ENCODE peak calls at places on chromosome X, in ten cellular contexts. V, U, A, H, N, C, Z, L, E and W are unnamed samples.

GRCh38 chrX:121579016-121579760 is 531.8 kb downstream of the GLUD2 start:
- DNase-seq in V (no peak), U (peak), A (no peak), H (no peak), N (peak), C (no peak), Z (peak), L (peak), E (peak), W (peak)

GRCh38 chrX:63506320-63506719 is 155.2 kb upstream of the SPIN4 start:
- DNase-seq in V (no peak), U (peak), A (no peak), H (no peak), N (peak), C (no peak), Z (no peak), L (peak), E (peak), W (peak)

GRCh38 chrX:23786268-23786815 is 3.4 kb downstream of the SAT1 start:
- DNase-seq in V (no peak), U (no peak), A (no peak), H (no peak), N (peak), C (peak), Z (no peak), L (peak), E (no peak), W (peak)

GRCh38 chrX:53288173-53288572 is 6.8 kb upstream of the IQSEC2 start:
- DNase-seq in V (peak), U (no peak), A (no peak), H (peak), N (no peak), C (no peak), Z (no peak), L (no peak), E (peak), W (peak)

GRCh38 chrX:139049455-139049854 is 337.9 kb upstream of the FGF13 start:
- DNase-seq in V (no peak), U (no peak), A (no peak), H (no peak), N (no peak), C (no peak), Z (no peak), L (no peak), E (no peak), W (no peak)

GRCh38 chrX:46770817-46771163 is 11.9 kb upstream of the SLC9A7 start:
- DNase-seq in V (no peak), U (no peak), A (no peak), H (no peak), N (peak), C (no peak), Z (no peak), L (no peak), E (no peak), W (peak)

GRCh38 chrX:12421918-12422317 is 283.6 kb downstream of the FRMPD4 start:
- DNase-seq in V (no peak), U (no peak), A (no peak), H (no peak), N (no peak), C (no peak), Z (no peak), L (no peak), E (no peak), W (no peak)

GRCh38 chrX:71366674-71367256 is 608 bp downstream of the TAF1 start:
- DNase-seq in V (peak), U (peak), A (peak), H (peak), N (peak), C (peak), Z (no peak), L (peak), E (peak), W (peak)

GRCh38 chrX:16517206-16517605 is 132.8 kb upstream of the S100G start:
- DNase-seq in V (no peak), U (no peak), A (no peak), H (no peak), N (peak), C (no peak), Z (no peak), L (no peak), E (no peak), W (no peak)

GRCh38 chrX:41863343-41864203 is 59.8 kb downstream of the CASK start:
- DNase-seq in V (no peak), U (peak), A (no peak), H (no peak), N (no peak), C (no peak), Z (no peak), L (no peak), E (no peak), W (no peak)

GRCh38 chrX:49884290-49884862 is 5.1 kb downstream of the USP27X start:
- DNase-seq in V (peak), U (peak), A (peak), H (peak), N (peak), C (peak), Z (peak), L (peak), E (peak), W (peak)

GRCh38 chrX:96770315-96770714 is 85.7 kb downstream of the DIAPH2 start:
- DNase-seq in V (no peak), U (peak), A (no peak), H (no peak), N (peak), C (no peak), Z (no peak), L (peak), E (peak), W (peak)

GRCh38 chrX:44747317-44747716 is 96.5 kb upstream of the DUSP21 start:
- DNase-seq in V (no peak), U (no peak), A (no peak), H (no peak), N (peak), C (no peak), Z (no peak), L (no peak), E (no peak), W (no peak)

GRCh38 chrX:68832516-68833447 is 4.0 kb downstream of the EFNB1 start:
- DNase-seq in V (no peak), U (no peak), A (no peak), H (no peak), N (no peak), C (no peak), Z (no peak), L (no peak), E (no peak), W (no peak)

GRCh38 chrX:39836802-39837420 is 260.8 kb downstream of the BCOR start:
- DNase-seq in V (no peak), U (no peak), A (no peak), H (no peak), N (no peak), C (no peak), Z (no peak), L (no peak), E (no peak), W (no peak)

GRCh38 chrX:118347131-118347530 is 1.2 kb downstream of the WDR44 start:
- DNase-seq in V (no peak), U (no peak), A (no peak), H (no peak), N (peak), C (no peak), Z (no peak), L (peak), E (peak), W (peak)

GRCh38 chrX:40759374-40759773 is 24.0 kb upstream of the MED14 start:
- DNase-seq in V (no peak), U (no peak), A (no peak), H (no peak), N (no peak), C (no peak), Z (no peak), L (no peak), E (no peak), W (no peak)

GRCh38 chrX:151966236-151966635 is 8.2 kb downstream of the GABRE start:
- DNase-seq in V (no peak), U (no peak), A (no peak), H (no peak), N (peak), C (no peak), Z (no peak), L (no peak), E (no peak), W (no peak)

GRCh38 chrX:154366666-154367055 is 7.8 kb downstream of the FLNA start:
- DNase-seq in V (no peak), U (no peak), A (no peak), H (no peak), N (no peak), C (no peak), Z (no peak), L (no peak), E (no peak), W (no peak)

GRCh38 chrX:110167952-110168451 is 149.9 kb downstream of the AMMECR1 start:
- DNase-seq in V (peak), U (peak), A (peak), H (no peak), N (peak), C (peak), Z (no peak), L (no peak), E (peak), W (no peak)

GRCh38 chrX:113422323-113422722 is 581.7 kb upstream of the AMOT start:
- DNase-seq in V (no peak), U (no peak), A (no peak), H (no peak), N (no peak), C (no peak), Z (no peak), L (no peak), E (no peak), W (no peak)

GRCh38 chrX:119503484-119503861 is 35.2 kb downstream of the SLC25A5 start:
- DNase-seq in V (no peak), U (no peak), A (peak), H (no peak), N (peak), C (no peak), Z (peak), L (peak), E (no peak), W (peak)

GRCh38 chrX:21723097-21723496 is 34.8 kb downstream of the SMPX start:
- DNase-seq in V (no peak), U (no peak), A (no peak), H (no peak), N (no peak), C (no peak), Z (no peak), L (peak), E (peak), W (no peak)

GRCh38 chrX:139924696-139925094 is 8.2 kb downstream of the ATP11C start:
- DNase-seq in V (no peak), U (no peak), A (no peak), H (no peak), N (no peak), C (no peak), Z (no peak), L (no peak), E (no peak), W (no peak)

GRCh38 chrX:149314031-149314430 is 191.1 kb downstream of the IDS start:
- DNase-seq in V (no peak), U (no peak), A (no peak), H (no peak), N (peak), C (no peak), Z (no peak), L (no peak), E (no peak), W (peak)

GRCh38 chrX:78886550-78886949 is 58.6 kb upstream of the P2RY10 start:
- DNase-seq in V (no peak), U (peak), A (no peak), H (no peak), N (peak), C (no peak), Z (peak), L (peak), E (peak), W (peak)

GRCh38 chrX:117989512-117989911 is 127.1 kb downstream of the KLHL13 start:
- DNase-seq in V (no peak), U (no peak), A (no peak), H (no peak), N (no peak), C (no peak), Z (no peak), L (no peak), E (no peak), W (no peak)

GRCh38 chrX:70755850-70756249 is 152.7 kb downstream of the TEX11 start:
- DNase-seq in V (no peak), U (no peak), A (no peak), H (no peak), N (no peak), C (peak), Z (no peak), L (no peak), E (no peak), W (no peak)

GRCh38 chrX:66360894-66361293 is 196.8 kb downstream of the HEPH start:
- DNase-seq in V (no peak), U (no peak), A (no peak), H (no peak), N (no peak), C (no peak), Z (no peak), L (no peak), E (no peak), W (no peak)

GRCh38 chrX:110741213-110741796 is 54.3 kb downstream of the CHRDL1 start:
- DNase-seq in V (no peak), U (no peak), A (no peak), H (no peak), N (peak), C (no peak), Z (no peak), L (peak), E (no peak), W (peak)

GRCh38 chrX:41441934-41442823 is 5.0 kb upstream of the NYX start:
- DNase-seq in V (no peak), U (peak), A (peak), H (peak), N (peak), C (peak), Z (peak), L (peak), E (peak), W (peak)

GRCh38 chrX:106716463-106716862 is 10.0 kb upstream of the RNF128 start:
- DNase-seq in V (no peak), U (no peak), A (no peak), H (no peak), N (no peak), C (no peak), Z (no peak), L (no peak), E (no peak), W (no peak)
- H3K4me3 ChIP-seq in V (no peak), U (no peak), A (no peak), H (no peak), N (no peak), C (no peak), Z (no peak), L (no peak), E (no peak), W (no peak)

DNA sequence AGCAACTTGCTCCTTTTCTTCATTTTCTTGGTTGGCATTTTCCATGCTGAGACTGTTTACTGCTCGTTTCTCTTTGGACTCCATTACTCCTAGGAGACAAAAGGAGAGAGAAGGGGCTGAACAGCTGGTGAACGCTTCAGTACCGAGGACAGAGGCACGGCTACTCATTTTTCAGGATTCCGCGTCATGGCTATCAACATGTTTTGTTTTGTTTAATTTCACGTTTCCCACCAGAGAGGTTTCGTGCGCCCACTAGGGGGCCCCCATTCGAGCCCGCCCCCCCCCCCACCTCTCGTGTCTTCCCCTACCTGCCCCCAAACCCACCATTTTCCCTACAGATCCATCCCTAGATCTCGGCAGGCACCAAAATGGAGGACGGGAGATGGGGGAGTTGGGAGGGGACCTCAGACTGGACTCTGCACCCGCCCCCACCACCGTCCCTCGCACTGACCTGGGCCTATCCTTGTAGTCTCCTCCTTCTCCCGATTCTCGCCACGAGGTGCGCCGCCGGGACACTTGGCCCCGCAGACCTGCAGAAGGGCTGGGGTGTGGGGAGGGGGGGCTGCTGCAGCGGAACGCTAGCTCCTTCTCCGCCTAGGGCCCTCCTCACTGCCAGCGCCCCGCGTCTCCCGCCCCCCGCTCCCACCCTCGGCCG is 653 bp downstream of the BEX1 start:
- DNase-seq in V (peak), U (no peak), A (no peak), H (no peak), N (peak), C (no peak), Z (no peak), L (peak), E (peak), W (peak)
- TF ChIP-seq CTCF in V (peak), U (no peak), A (no peak), H (no peak), N (peak), C (no peak), Z (no peak), L (peak), E (peak), W (no peak)

GRCh38 chrX:86215260-86215659 is 67.0 kb downstream of the DACH2 start:
- DNase-seq in V (no peak), U (no peak), A (no peak), H (no peak), N (no peak), C (no peak), Z (no peak), L (no peak), E (no peak), W (no peak)
- H3K4me3 ChIP-seq in V (no peak), U (no peak), A (no peak), H (no peak), N (no peak), C (no peak), Z (no peak), L (no peak), E (no peak), W (no peak)

DNA sequence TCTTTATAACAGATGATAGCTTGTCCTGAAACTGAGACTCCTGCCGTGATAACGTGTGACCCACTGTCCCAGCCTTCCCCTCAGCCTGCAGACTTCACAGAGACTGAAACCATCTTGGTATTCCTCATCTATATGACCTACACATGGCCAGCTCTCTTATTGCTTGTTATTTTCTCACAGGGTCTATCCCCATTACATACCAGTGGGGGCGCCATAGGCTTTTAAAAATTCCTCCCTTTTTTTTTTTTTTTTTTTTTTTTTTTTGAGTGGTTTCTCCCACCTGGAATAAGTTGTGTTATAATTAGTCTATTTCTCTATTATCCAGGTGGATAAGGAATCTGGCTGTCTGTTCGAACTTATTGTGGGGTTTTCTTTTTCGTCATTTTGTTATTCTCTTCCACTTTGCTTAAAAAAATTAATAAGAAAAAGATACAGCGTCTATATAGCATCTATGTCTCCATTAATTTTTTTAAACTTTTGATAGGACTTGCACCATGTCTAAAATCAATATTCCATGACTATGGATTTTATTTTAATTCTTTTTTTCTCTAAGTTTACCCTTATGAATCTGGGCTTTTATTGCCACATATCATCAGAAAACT is 47.2 kb downstream of the GYG2 start:
- DNase-seq in V (no peak), U (no peak), A (no peak), H (no peak), N (peak), C (no peak), Z (no peak), L (peak), E (no peak), W (peak)
- TF ChIP-seq CTCF in V (peak), U (peak), A (peak), H (no peak), N (peak), C (peak), Z (peak), L (peak), E (peak), W (peak)

GRCh38 chrX:10832103-10832502 is 211.7 kb upstream of the MID1 start:
- DNase-seq in V (no peak), U (no peak), A (no peak), H (no peak), N (no peak), C (no peak), Z (no peak), L (no peak), E (no peak), W (no peak)

GRCh38 chrX:10828640-10829039 is 208.3 kb upstream of the MID1 start:
- DNase-seq in V (no peak), U (no peak), A (no peak), H (no peak), N (no peak), C (no peak), Z (no peak), L (no peak), E (no peak), W (no peak)

GRCh38 chrX:10833299-10834169 is 213.1 kb upstream of the MID1 start:
- DNase-seq in V (no peak), U (no peak), A (peak), H (peak), N (peak), C (peak), Z (no peak), L (peak), E (peak), W (no peak)
- H3K4me3 ChIP-seq in V (no peak), U (no peak), A (peak), H (peak), N (peak), C (no peak), Z (peak), L (peak), E (peak), W (no peak)

GRCh38 chrX:2539586-2539985 is 38.8 kb upstream of the DHRSX start:
- DNase-seq in V (no peak), U (no peak), A (no peak), H (no peak), N (no peak), C (no peak), Z (no peak), L (no peak), E (no peak), W (no peak)

GRCh38 chrX:2541603-2542002 is 40.8 kb upstream of the DHRSX start:
- DNase-seq in V (no peak), U (no peak), A (no peak), H (no peak), N (no peak), C (no peak), Z (no peak), L (no peak), E (no peak), W (no peak)

GRCh38 chrX:2538016-2538415 is 37.2 kb upstream of the DHRSX start:
- DNase-seq in V (no peak), U (no peak), A (no peak), H (no peak), N (no peak), C (no peak), Z (no peak), L (no peak), E (no peak), W (no peak)

GRCh38 chrX:2542826-2543551 is 42.2 kb upstream of the DHRSX start:
- DNase-seq in V (no peak), U (no peak), A (no peak), H (no peak), N (no peak), C (no peak), Z (no peak), L (no peak), E (no peak), W (no peak)

GRCh38 chrX:2540426-2540942 is 39.7 kb upstream of the DHRSX start:
- DNase-seq in V (no peak), U (no peak), A (no peak), H (no peak), N (peak), C (no peak), Z (no peak), L (no peak), E (no peak), W (no peak)
- TF ChIP-seq CTCF in V (no peak), U (no peak), A (no peak), H (no peak), N (no peak), C (no peak), Z (no peak), L (no peak), E (no peak), W (no peak)